ENCODE peak calls at places on chromosomes 6 and 20, in five cellular contexts. T, G, D, B and L are unnamed samples.

GRCh38 chr20:46031701-46032254 is 2.8 kb downstream of the SLC12A5 start:
- DNase-seq in D (no peak), B (no peak), T (no peak), G (no peak), L (no peak)

GRCh38 chr6:20744911-20745557 is 210.8 kb downstream of the CDKAL1 start:
- DNase-seq in G (no peak), D (no peak), T (no peak), B (no peak), L (no peak)

GRCh38 chr20:4812216-4812615 is 90.5 kb downstream of the PRND start:
- DNase-seq in B (peak; percentile 27), T (no peak), G (no peak), D (no peak), L (no peak)

GRCh38 chr6:137843206-137843605 is 23.9 kb upstream of the TNFAIP3 start:
- DNase-seq in B (no peak), T (no peak), G (no peak), D (no peak), L (no peak)

GRCh38 chr20:23932256-23932655 is 52.7 kb upstream of the CST5 start:
- DNase-seq in G (no peak), T (no peak), B (no peak), D (no peak), L (no peak)

GRCh38 chr20:44733341-44734069 is 12.2 kb upstream of the KCNK15 start:
- DNase-seq in T (peak; percentile 83), G (peak; percentile 63), B (peak; percentile 56), D (peak; percentile 69), L (peak; percentile 66)

GRCh38 chr20:33789109-33789857 is 21.9 kb upstream of the CHMP4B start:
- DNase-seq in D (peak; percentile 57), G (no peak), T (peak; percentile 22), B (no peak), L (peak; percentile 32)

GRCh38 chr6:3359091-3359752 is 97.6 kb downstream of the SLC22A23 start:
- DNase-seq in T (no peak), D (no peak), B (no peak), G (no peak), L (no peak)

GRCh38 chr20:22771706-22772105 is 187.3 kb upstream of the FOXA2 start:
- DNase-seq in B (no peak), G (no peak), D (no peak), T (no peak), L (no peak)

GRCh38 chr6:3226422-3227362 is 761 bp downstream of the TUBB2B start:
- DNase-seq in G (peak; percentile 64), T (peak; percentile 32), B (peak; percentile 38), D (no peak), L (peak; percentile 63)

GRCh38 chr6:126312013-126312665 is 27.8 kb upstream of the CENPW start:
- DNase-seq in D (no peak), G (peak; percentile 35), B (no peak), T (no peak), L (no peak)

GRCh38 chr6:160911949-160912348 is 79.6 kb upstream of the MAP3K4 start:
- DNase-seq in T (no peak), G (no peak), D (no peak), B (no peak), L (no peak)

GRCh38 chr6:139990865-139991264 is 616.4 kb upstream of the CITED2 start:
- DNase-seq in G (no peak), D (no peak), T (peak; percentile 25), B (no peak), L (no peak)

GRCh38 chr6:127566671-127567070 is 10.3 kb upstream of the C6orf58 start:
- DNase-seq in D (no peak), T (no peak), B (no peak), G (no peak), L (no peak)

GRCh38 chr20:24959591-24960301 is 10.7 kb downstream of the CST7 start:
- DNase-seq in D (no peak), T (no peak), G (no peak), B (no peak), L (no peak)

GRCh38 chr20:29297411-29298270 is 1959.8 kb upstream of the DEFB115 start:
- DNase-seq in G (no peak), D (no peak), B (no peak), T (no peak), L (no peak)
- H3K9me3 ChIP-seq in G (no peaks in the 10 kb centered on the region), D (peaks cover 72% of the 10 kb centered on the region), B (no peaks in the 10 kb centered on the region), T (no peaks in the 10 kb centered on the region), L (no peaks in the 10 kb centered on the region)

DNA sequence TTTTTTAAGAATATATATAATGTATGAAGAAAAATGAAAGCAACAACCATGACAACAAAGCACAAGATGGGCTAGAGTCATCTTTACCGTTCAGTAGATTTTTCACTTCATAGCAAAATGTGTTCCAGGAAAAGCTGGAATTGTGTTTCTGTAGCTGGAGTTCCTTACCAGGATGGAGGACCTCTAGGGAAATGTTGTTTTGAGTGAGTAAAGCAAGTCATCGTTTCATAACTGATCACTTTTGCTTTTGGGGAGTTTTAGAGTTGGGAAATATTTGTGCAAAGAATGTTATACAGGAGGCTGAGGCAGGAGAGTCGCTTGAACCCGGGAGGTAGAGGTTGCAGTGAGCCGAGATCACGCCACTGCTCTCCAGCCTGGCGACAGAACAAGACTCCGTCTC is 151.6 kb downstream of the SASH1 start:
- DNase-seq in D (no peak), B (no peak), T (no peak), G (no peak), L (no peak)
- H3K27ac ChIP-seq in D (peak overlapping the region; percentile 77), B (no peak overlapping the region), T (no peak overlapping the region), G (no peak overlapping the region), L (peak overlapping the region; percentile 33)

GRCh38 chr6:170189236-170189635 is 101.6 kb downstream of the DLL1 start:
- DNase-seq in B (no peak), T (no peak), G (no peak), D (no peak), L (no peak)
- H3K9me3 ChIP-seq in B (no peaks in the 10 kb centered on the region), T (no peaks in the 10 kb centered on the region), G (no peaks in the 10 kb centered on the region), D (peaks cover 10% of the 10 kb centered on the region), L (no peaks in the 10 kb centered on the region)

GRCh38 chr6:44254957-44255808 is 2.1 kb downstream of the SLC35B2 start:
- DNase-seq in T (no peak), D (no peak), G (peak; percentile 51), B (no peak), L (no peak)

GRCh38 chr6:44257007-44257752 is at the start of gene SLC35B2:
- DNase-seq in D (peak; percentile 68), B (peak; percentile 67), G (peak; percentile 94), T (peak; percentile 87), L (peak; percentile 72)

GRCh38 chr6:44256291-44257006 is 879 bp downstream of the SLC35B2 start:
- DNase-seq in D (no peak), T (no peak), G (no peak), B (peak; percentile 35), L (no peak)

GRCh38 chr6:44254201-44254956 is 2.9 kb downstream of the SLC35B2 start:
- DNase-seq in G (peak; percentile 45), T (no peak), D (no peak), B (no peak), L (peak; percentile 56)

GRCh38 chr6:44255848-44256247 is 1.5 kb downstream of the SLC35B2 start:
- DNase-seq in B (no peak), T (no peak), D (no peak), G (peak; percentile 50), L (no peak)
- H3K27ac ChIP-seq in B (no peak overlapping the region), T (no peak overlapping the region), D (peak overlapping the region; percentile 98), G (peak overlapping the region; percentile 93), L (peak overlapping the region; percentile 94)

GRCh38 chr6:159540152-159540551 is 152.9 kb downstream of the SOD2 start:
- DNase-seq in D (no peak), B (no peak), T (no peak), G (peak; percentile 55), L (no peak)
- H3K9me3 ChIP-seq in D (no peaks in the 10 kb centered on the region), B (no peaks in the 10 kb centered on the region), T (no peaks in the 10 kb centered on the region), G (no peaks in the 10 kb centered on the region), L (no peaks in the 10 kb centered on the region)

GRCh38 chr20:63543733-63544132 is 3.8 kb downstream of the SRMS start:
- DNase-seq in D (no peak), G (no peak), B (no peak), T (no peak), L (no peak)
- H3K27ac ChIP-seq in D (no peak overlapping the region), G (no peak overlapping the region), B (no peak overlapping the region), T (no peak overlapping the region), L (no peak overlapping the region)

GRCh38 chr6:153858529-153858928 is 180.5 kb upstream of the OPRM1 start:
- DNase-seq in D (no peak), B (no peak), T (no peak), G (no peak), L (no peak)
- H3K9me3 ChIP-seq in D (peaks cover 8% of the 10 kb centered on the region), B (no peaks in the 10 kb centered on the region), T (no peaks in the 10 kb centered on the region), G (no peaks in the 10 kb centered on the region), L (no peaks in the 10 kb centered on the region)

DNA sequence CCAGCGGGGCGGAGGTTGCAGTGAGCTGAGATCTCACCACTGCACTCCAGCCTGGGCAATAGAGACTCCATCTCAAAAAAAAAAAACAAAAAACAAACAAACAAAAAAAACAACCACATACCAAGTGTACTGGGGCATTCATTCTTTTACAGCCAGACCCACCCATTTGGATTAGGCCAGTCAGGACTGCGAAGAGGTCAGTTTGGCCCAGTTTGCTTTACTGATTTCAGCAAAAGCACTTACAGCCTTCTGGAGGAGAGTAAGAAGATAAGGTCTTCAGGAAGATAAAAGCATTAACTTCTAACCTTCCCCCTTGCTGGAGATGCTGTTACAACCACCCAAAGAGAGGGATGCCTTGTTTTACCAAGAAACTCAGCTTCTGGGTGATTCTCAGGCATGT is 118.8 kb downstream of the RIN2 start:
- DNase-seq in D (no peak), B (no peak), T (no peak), G (no peak), L (no peak)
- H3K27ac ChIP-seq in D (peak overlapping the region; percentile 77), B (no peak overlapping the region), T (no peak overlapping the region), G (no peak overlapping the region), L (no peak overlapping the region)